ENCODE peak calls at places on chromosomes 1 and 21, in seven cellular contexts. K, N, H, Y, Q, G and U are unnamed samples.

GRCh38 chr1:153404768-153405167 is 11.6 kb upstream of the S100A7A start:
- DNase-seq in K (no peak), N (peak), H (no peak), Y (no peak), Q (peak), G (no peak), U (peak)

GRCh38 chr1:1432951-1433803 is 2.3 kb upstream of the VWA1 start:
- DNase-seq in K (no peak), N (no peak), H (peak), Y (no peak), Q (peak), G (no peak), U (no peak)

GRCh38 chr1:44588551-44588950 is 85.7 kb downstream of the TMEM53 start:
- DNase-seq in K (no peak), N (no peak), H (no peak), Y (no peak), Q (no peak), G (no peak), U (no peak)

GRCh38 chr1:25030674-25031589 is 100.9 kb upstream of the RUNX3 start:
- DNase-seq in K (no peak), N (peak), H (no peak), Y (peak), Q (peak), G (peak), U (no peak)

GRCh38 chr1:205663286-205663994 is 16.9 kb downstream of the SLC45A3 start:
- DNase-seq in K (no peak), N (no peak), H (no peak), Y (no peak), Q (no peak), G (no peak), U (no peak)

GRCh38 chr1:33255347-33256311 is 663 bp upstream of the ZNF362 start:
- DNase-seq in K (no peak), N (peak), H (peak), Y (peak), Q (peak), G (no peak), U (peak)

GRCh38 chr1:192474080-192474683 is 101.4 kb upstream of the RGS1 start:
- DNase-seq in K (no peak), N (peak), H (peak), Y (no peak), Q (peak), G (no peak), U (no peak)

GRCh38 chr1:93738075-93738622 is 56.5 kb upstream of the BCAR3 start:
- DNase-seq in K (no peak), N (no peak), H (no peak), Y (peak), Q (peak), G (no peak), U (no peak)

GRCh38 chr21:25836396-25836795 is 101.6 kb downstream of the GABPA start:
- DNase-seq in K (no peak), N (no peak), H (no peak), Y (no peak), Q (no peak), G (no peak), U (no peak)

GRCh38 chr1:203818399-203818798 is 23.0 kb downstream of the ZBED6 start:
- DNase-seq in K (no peak), N (no peak), H (no peak), Y (no peak), Q (no peak), G (no peak), U (no peak)

GRCh38 chr1:85259866-85260345 is 444 bp upstream of the C1orf52 start:
- DNase-seq in K (no peak), N (no peak), H (no peak), Y (no peak), Q (no peak), G (no peak), U (no peak)

GRCh38 chr1:175717610-175718195 is 25.7 kb downstream of the TNR start:
- DNase-seq in K (no peak), N (no peak), H (peak), Y (no peak), Q (no peak), G (no peak), U (no peak)

GRCh38 chr21:37874904-37875780 is 41.1 kb downstream of the KCNJ6 start:
- DNase-seq in K (no peak), N (no peak), H (no peak), Y (no peak), Q (no peak), G (no peak), U (no peak)

GRCh38 chr1:109760581-109761226 is 3.0 kb downstream of the EPS8L3 start:
- DNase-seq in K (no peak), N (no peak), H (no peak), Y (no peak), Q (no peak), G (no peak), U (no peak)

GRCh38 chr1:157001304-157001703 is 44.2 kb downstream of the ARHGEF11 start:
- DNase-seq in K (no peak), N (no peak), H (no peak), Y (peak), Q (no peak), G (no peak), U (no peak)

GRCh38 chr1:12583484-12583883 is 34.5 kb downstream of the DHRS3 start:
- DNase-seq in K (no peak), N (no peak), H (no peak), Y (no peak), Q (no peak), G (no peak), U (no peak)

GRCh38 chr1:155134322-155134721 is 1.3 kb upstream of the SLC50A1 start:
- DNase-seq in K (no peak), N (no peak), H (no peak), Y (no peak), Q (no peak), G (no peak), U (no peak)

GRCh38 chr1:118074101-118074500 is 110.9 kb downstream of the SPAG17 start:
- DNase-seq in K (no peak), N (no peak), H (no peak), Y (no peak), Q (peak), G (no peak), U (no peak)

GRCh38 chr1:11434506-11434905 is 44.4 kb upstream of the DISP3 start:
- DNase-seq in K (no peak), N (no peak), H (peak), Y (no peak), Q (no peak), G (no peak), U (no peak)

GRCh38 chr1:240001177-240001740 is 90.4 kb upstream of the FMN2 start:
- DNase-seq in K (no peak), N (no peak), H (no peak), Y (no peak), Q (no peak), G (no peak), U (no peak)

GRCh38 chr1:224800486-224801119 is 128.9 kb upstream of the DNAH14 start:
- DNase-seq in K (no peak), N (no peak), H (peak), Y (no peak), Q (no peak), G (no peak), U (no peak)